ENCODE peak calls at places on chromosomes 2 and 18, in five cellular contexts. Y is RWPE1, X is body of pancreas, H is chondrocyte, R is heart right ventricle. Z is an unnamed sample.

GRCh38 chr2:196168181-196168580 is 3.2 kb downstream of the STK17B start:
- DNase-seq in R (no peak), X (no peak), Y (peak), H (no peak), Z (no peak)

GRCh38 chr2:101328474-101329007 is 20.0 kb upstream of the RNF149 start:
- DNase-seq in R (peak), H (no peak), Y (peak), X (peak), Z (no peak)

GRCh38 chr2:216829533-216829932 is 30.3 kb downstream of the TNP1 start:
- DNase-seq in Y (no peak), R (peak), H (no peak), X (peak), Z (no peak)

GRCh38 chr2:1947316-1947715 is 203.0 kb upstream of the PXDN start:
- DNase-seq in X (no peak), Y (no peak), R (no peak), H (no peak), Z (no peak)

GRCh38 chr2:43086451-43087221 is 139.8 kb downstream of the ZFP36L2 start:
- DNase-seq in H (no peak), Y (peak), X (peak), R (peak), Z (no peak)

GRCh38 chr2:79788952-79789612 is 276.2 kb downstream of the CTNNA2 start:
- DNase-seq in H (no peak), R (no peak), X (no peak), Y (no peak), Z (no peak)

GRCh38 chr18:77879829-77880228 is 630.2 kb downstream of the GALR1 start:
- DNase-seq in Y (no peak), X (no peak), R (no peak), H (no peak), Z (no peak)

GRCh38 chr2:231336236-231336635 is 59.3 kb upstream of the B3GNT7 start:
- DNase-seq in R (no peak), X (no peak), H (no peak), Y (no peak), Z (no peak)

GRCh38 chr18:75714766-75715165 is 287.3 kb upstream of the SMIM21 start:
- DNase-seq in H (no peak), Y (no peak), R (no peak), X (no peak), Z (no peak)

GRCh38 chr2:224954980-224955379 is 87.3 kb downstream of the DOCK10 start:
- DNase-seq in H (no peak), X (no peak), Y (no peak), R (no peak), Z (no peak)

GRCh38 chr2:133324150-133324561 is 244.1 kb downstream of the NCKAP5 start:
- DNase-seq in X (no peak), Y (peak), H (no peak), R (no peak), Z (no peak)

GRCh38 chr2:40284797-40285196 is 167.1 kb downstream of the SLC8A1 start:
- DNase-seq in H (no peak), R (no peak), Y (no peak), X (no peak), Z (no peak)

GRCh38 chr2:179263460-179264237 is 983 bp downstream of the SESTD1 start:
- DNase-seq in R (peak), X (peak), Y (no peak), H (peak), Z (no peak)

GRCh38 chr2:238220892-238221521 is 17.5 kb upstream of the ILKAP start:
- DNase-seq in Y (no peak), X (no peak), H (no peak), R (no peak), Z (no peak)

GRCh38 chr2:241272298-241272721 is 43.2 kb downstream of the HDLBP start:
- DNase-seq in H (no peak), R (no peak), Y (peak), X (peak), Z (no peak)

GRCh38 chr2:195985731-195986130 is 82.9 kb downstream of the DNAH7 start:
- DNase-seq in H (no peak), X (no peak), Y (no peak), R (no peak), Z (no peak)

GRCh38 chr2:144711546-144712276 is 191.8 kb upstream of the ZEB2 start:
- DNase-seq in X (no peak), R (no peak), Y (no peak), H (no peak), Z (no peak)

GRCh38 chr2:9264301-9264700 is 57.7 kb downstream of the ASAP2 start:
- DNase-seq in H (no peak), X (no peak), R (no peak), Y (no peak), Z (no peak)

GRCh38 chr2:177724398-177725287 is 332.1 kb downstream of the AGPS start:
- DNase-seq in R (peak), Y (peak), X (peak), H (no peak), Z (no peak)

GRCh38 chr2:204108874-204109295 is 172.3 kb downstream of the ICOS start:
- DNase-seq in X (no peak), H (no peak), Y (no peak), R (no peak), Z (no peak)

GRCh38 chr2:99153921-99154604 is 679 bp downstream of the TSGA10 start:
- DNase-seq in H (no peak), R (no peak), X (peak), Y (no peak), Z (no peak)

GRCh38 chr2:151437630-151438029 is 27.9 kb downstream of the RIF1 start:
- DNase-seq in X (no peak), R (no peak), H (no peak), Y (peak), Z (no peak)
- TF ChIP-seq CTCF in X (peak), R (peak), H (peak), Y (peak), Z (no peak)

GRCh38 chr2:136932700-136933099 is 167.4 kb downstream of the THSD7B start:
- DNase-seq in X (no peak), R (no peak), Y (peak), H (no peak), Z (no peak)
- TF ChIP-seq CTCF in X (no peak), R (no peak), Y (no peak), H (peak), Z (no peak)

GRCh38 chr2:85648619-85649018 is 19.4 kb downstream of the SFTPB start:
- DNase-seq in H (no peak), Y (peak), R (no peak), X (no peak), Z (no peak)
- TF ChIP-seq CTCF in H (peak), Y (no peak), R (peak), X (no peak), Z (no peak)

DNA sequence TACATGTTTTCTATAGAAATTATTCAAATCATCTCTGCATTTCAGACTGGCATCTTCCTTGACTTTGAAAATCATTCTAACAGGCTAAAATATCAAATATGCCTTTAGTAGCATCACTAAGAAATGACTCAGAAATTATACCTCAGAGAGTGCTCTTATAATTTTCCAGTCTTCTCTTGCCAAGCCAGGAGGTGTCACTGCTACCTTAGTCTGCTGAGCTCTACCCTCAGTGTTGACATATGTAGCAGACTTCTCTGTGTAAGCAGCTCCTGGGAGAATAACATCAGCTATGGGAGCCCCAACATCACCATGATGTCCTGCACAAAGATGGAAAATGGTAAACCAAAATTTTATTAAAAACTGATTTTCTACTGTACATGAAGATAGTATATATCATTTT is 31.6 kb downstream of the NDUFS1 start:
- DNase-seq in R (no peak), Y (no peak), H (no peak), X (no peak), Z (no peak)
- TF ChIP-seq CTCF in R (no peak), Y (no peak), H (peak), X (no peak), Z (no peak)

GRCh38 chr2:66587216-66587615 is 152.3 kb downstream of the MEIS1 start:
- DNase-seq in R (no peak), H (no peak), X (peak), Y (no peak), Z (no peak)
- TF ChIP-seq CTCF in R (no peak), H (peak), X (peak), Y (no peak), Z (no peak)

GRCh38 chr2:169983506-169983905 is 156.3 kb downstream of the UBR3 start:
- DNase-seq in H (no peak), X (no peak), R (no peak), Y (no peak), Z (no peak)
- TF ChIP-seq CTCF in H (peak), X (no peak), R (no peak), Y (no peak), Z (no peak)